ENCODE peak calls at places on chromosome 7, in four cellular contexts. H is GM12878, D is GM12891, P is K562. F is an unnamed sample.

GRCh38 chr7:13988011-13988410 is 1.5 kb downstream of the ETV1 start:
- DNase-seq in H (no peak), D (no peak), P (peak; percentile 56), F (no peak)

GRCh38 chr7:43535031-43535451 is 47.9 kb upstream of the STK17A start:
- DNase-seq in H (no peak), D (no peak), P (no peak), F (no peak)

GRCh38 chr7:2032030-2032875 is 200.5 kb downstream of the MAD1L1 start:
- DNase-seq in H (no peak), D (no peak), P (no peak), F (no peak)

GRCh38 chr7:134831862-134832261 is 52.4 kb downstream of the CALD1 start:
- DNase-seq in H (no peak), D (no peak), P (peak; percentile 19), F (no peak)

GRCh38 chr7:108109216-108109908 is 20.8 kb downstream of the LAMB4 start:
- DNase-seq in H (no peak), D (no peak), P (no peak), F (no peak)

GRCh38 chr7:30143748-30144251 is 9.0 kb downstream of the MTURN start:
- DNase-seq in H (no peak), D (no peak), P (peak; percentile 47), F (no peak)

GRCh38 chr7:151059362-151060112 is at the start of gene SLC4A2:
- DNase-seq in H (no peak), D (peak; percentile 96), P (peak; percentile 94), F (peak; percentile 86)

GRCh38 chr7:1475393-1475792 is 16.1 kb upstream of the MICALL2 start:
- DNase-seq in H (no peak), D (no peak), P (no peak), F (no peak)

GRCh38 chr7:139479620-139480019 is 3.9 kb downstream of the KLRG2 start:
- DNase-seq in H (no peak), D (no peak), P (no peak), F (no peak)

GRCh38 chr7:25286756-25287155 is 58.5 kb upstream of the NPVF start:
- DNase-seq in H (no peak), D (no peak), P (no peak), F (no peak)

GRCh38 chr7:1709900-1710299 is 39.8 kb downstream of the ELFN1 start:
- DNase-seq in H (no peak), D (no peak), P (peak; percentile 33), F (peak; percentile 11)

GRCh38 chr7:16762177-16762576 is 8.6 kb downstream of the TSPAN13 start:
- DNase-seq in H (no peak), D (no peak), P (no peak), F (no peak)

GRCh38 chr7:1101580-1102431 is 13.9 kb downstream of the GPER1 start:
- DNase-seq in H (no peak), D (no peak), P (no peak), F (no peak)

GRCh38 chr7:121202834-121203233 is 126.0 kb upstream of the WNT16 start:
- DNase-seq in H (no peak), D (no peak), P (no peak), F (no peak)

GRCh38 chr7:117072620-117073118 is 119.4 kb downstream of the ST7 start:
- DNase-seq in H (no peak), D (no peak), P (no peak), F (peak; percentile 53)

GRCh38 chr7:83365746-83366145 is 203.1 kb upstream of the PCLO start:
- DNase-seq in H (no peak), D (no peak), P (no peak), F (no peak)

GRCh38 chr7:105246195-105247078 is 142.3 kb downstream of the SRPK2 start:
- DNase-seq in H (no peak), D (no peak), P (no peak), F (no peak)

GRCh38 chr7:57343901-57344622 is 105.9 kb upstream of the ZNF716 start:
- DNase-seq in H (no peak), D (no peak), P (no peak), F (no peak)

GRCh38 chr7:3172768-3173280 is 128.2 kb upstream of the SDK1 start:
- DNase-seq in H (no peak), D (no peak), P (no peak), F (no peak)

GRCh38 chr7:117217636-117218035 is 105.2 kb downstream of the WNT2 start:
- DNase-seq in H (no peak), D (no peak), P (no peak), F (no peak)

GRCh38 chr7:143269254-143269653 is 6.0 kb downstream of the GSTK1 start:
- DNase-seq in H (no peak), D (no peak), P (peak; percentile 30), F (no peak)

GRCh38 chr7:29102554-29103151 is 43.7 kb downstream of the CPVL start:
- DNase-seq in H (no peak), D (no peak), P (peak; percentile 40), F (peak; percentile 49)

GRCh38 chr7:40437498-40437897 is 302.7 kb downstream of the SUGCT start:
- DNase-seq in H (no peak), D (no peak), P (no peak), F (no peak)

GRCh38 chr7:24965831-24966708 is 13.9 kb downstream of the OSBPL3 start:
- DNase-seq in H (peak; percentile 98), D (no peak), P (peak; percentile 58), F (no peak)

GRCh38 chr7:149727541-149728476 is 45.6 kb downstream of the ZNF467 start:
- DNase-seq in H (no peak), D (no peak), P (no peak), F (no peak)

GRCh38 chr7:73652541-73652949 is 15.1 kb upstream of the VPS37D start:
- DNase-seq in H (no peak), D (no peak), P (no peak), F (no peak)

GRCh38 chr7:157006205-157006747 is 4.2 kb downstream of the MNX1 start:
- DNase-seq in H (no peak), D (no peak), P (no peak), F (no peak)
- TF ChIP-seq SPI1 in H (no peak), D (no peak), P (no peak), F (no peak)

GRCh38 chr7:86930554-86931307 is 128.7 kb downstream of the ELAPOR2 start:
- DNase-seq in H (no peak), D (no peak), P (no peak), F (no peak)
- TF ChIP-seq POLR2AphosphoS5 in H (no peak), D (no peak), P (no peak), F (no peak)

DNA sequence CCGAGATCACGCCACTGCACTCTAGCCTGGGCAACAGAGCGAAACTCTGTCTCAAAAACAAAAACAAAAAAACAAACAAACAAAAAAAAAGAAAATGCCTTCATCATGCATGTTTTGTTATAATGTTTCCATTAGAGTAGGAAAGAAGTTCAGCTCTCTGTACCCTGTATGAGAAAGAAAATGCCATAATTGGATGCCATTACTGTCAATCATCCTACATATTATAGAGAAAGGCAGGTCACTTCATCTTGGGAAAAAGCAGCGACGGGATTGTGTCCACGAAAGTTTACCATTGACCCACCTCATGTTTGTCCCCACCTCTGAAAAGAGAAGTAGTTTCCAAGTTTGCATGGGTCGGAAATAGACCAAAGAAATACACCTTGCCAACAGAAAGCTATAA is 33.8 kb downstream of the SEC61G start:
- DNase-seq in H (no peak), D (no peak), P (no peak), F (no peak)
- TF ChIP-seq SPI1 in H (no peak), D (no peak), P (no peak), F (no peak)

GRCh38 chr7:11185179-11185578 is 211.5 kb downstream of the PHF14 start:
- DNase-seq in H (no peak), D (no peak), P (no peak), F (no peak)
- TF ChIP-seq POLR2AphosphoS5 in H (no peak), D (no peak), P (no peak), F (no peak)

F was measured in HL-60.